ENCODE peak calls at places on chromosome 4, in six cellular contexts. One of them, this sample, is unnamed.

GRCh38 chr4:83582289-83582756 is 46.4 kb downstream of the GPAT3 start:
- DNase-seq in IMR-90: no peak
- DNase-seq in fibroblast of lung: peak
- DNase-seq in CD8-positive, alpha-beta T cell: no peak
- DNase-seq in left ventricle myocardium inferior: no peak
- DNase-seq in SK-N-SH: no peak
- DNase-seq in this sample: peak

GRCh38 chr4:122703868-122704267 is 28.6 kb upstream of the BBS12 start:
- DNase-seq in IMR-90: no peak
- DNase-seq in fibroblast of lung: no peak
- DNase-seq in CD8-positive, alpha-beta T cell: no peak
- DNase-seq in left ventricle myocardium inferior: no peak
- DNase-seq in SK-N-SH: no peak
- DNase-seq in this sample: no peak

GRCh38 chr4:141154725-141155124 is 21.5 kb upstream of the RNF150 start:
- DNase-seq in IMR-90: peak
- DNase-seq in fibroblast of lung: no peak
- DNase-seq in CD8-positive, alpha-beta T cell: no peak
- DNase-seq in left ventricle myocardium inferior: no peak
- DNase-seq in SK-N-SH: no peak
- DNase-seq in this sample: no peak

GRCh38 chr4:173499568-173500535 is 30.2 kb downstream of the HAND2 start:
- DNase-seq in IMR-90: no peak
- DNase-seq in fibroblast of lung: no peak
- DNase-seq in CD8-positive, alpha-beta T cell: no peak
- DNase-seq in left ventricle myocardium inferior: no peak
- DNase-seq in SK-N-SH: no peak
- DNase-seq in this sample: no peak

GRCh38 chr4:149910604-149911367 is 95.1 kb upstream of the IQCM start:
- DNase-seq in IMR-90: no peak
- DNase-seq in fibroblast of lung: peak
- DNase-seq in CD8-positive, alpha-beta T cell: no peak
- DNase-seq in left ventricle myocardium inferior: no peak
- DNase-seq in SK-N-SH: no peak
- DNase-seq in this sample: no peak

GRCh38 chr4:113821851-113822250 is 60.3 kb upstream of the CAMK2D start:
- DNase-seq in IMR-90: no peak
- DNase-seq in fibroblast of lung: no peak
- DNase-seq in CD8-positive, alpha-beta T cell: no peak
- DNase-seq in left ventricle myocardium inferior: no peak
- DNase-seq in SK-N-SH: no peak
- DNase-seq in this sample: no peak

GRCh38 chr4:27463816-27464215 is 603.2 kb downstream of the STIM2 start:
- DNase-seq in IMR-90: peak
- DNase-seq in fibroblast of lung: peak
- DNase-seq in CD8-positive, alpha-beta T cell: no peak
- DNase-seq in left ventricle myocardium inferior: no peak
- DNase-seq in SK-N-SH: no peak
- DNase-seq in this sample: no peak

GRCh38 chr4:15659768-15660394 is 4.7 kb upstream of the FBXL5 start:
- DNase-seq in IMR-90: peak
- DNase-seq in fibroblast of lung: peak
- DNase-seq in CD8-positive, alpha-beta T cell: no peak
- DNase-seq in left ventricle myocardium inferior: no peak
- DNase-seq in SK-N-SH: no peak
- DNase-seq in this sample: no peak

GRCh38 chr4:120009731-120010130 is 56.9 kb downstream of the MAD2L1 start:
- DNase-seq in IMR-90: peak
- DNase-seq in fibroblast of lung: peak
- DNase-seq in CD8-positive, alpha-beta T cell: no peak
- DNase-seq in left ventricle myocardium inferior: no peak
- DNase-seq in SK-N-SH: no peak
- DNase-seq in this sample: no peak

GRCh38 chr4:40507977-40508376 is 121.7 kb downstream of the RBM47 start:
- DNase-seq in IMR-90: no peak
- DNase-seq in fibroblast of lung: peak
- DNase-seq in CD8-positive, alpha-beta T cell: no peak
- DNase-seq in left ventricle myocardium inferior: no peak
- DNase-seq in SK-N-SH: peak
- DNase-seq in this sample: no peak
- TF ChIP-seq CTCF in IMR-90: no peak
- TF ChIP-seq CTCF in fibroblast of lung: peak
- TF ChIP-seq CTCF in CD8-positive, alpha-beta T cell: no peak
- TF ChIP-seq CTCF in left ventricle myocardium inferior: no peak
- TF ChIP-seq CTCF in SK-N-SH: peak
- TF ChIP-seq CTCF in this sample: peak

DNA sequence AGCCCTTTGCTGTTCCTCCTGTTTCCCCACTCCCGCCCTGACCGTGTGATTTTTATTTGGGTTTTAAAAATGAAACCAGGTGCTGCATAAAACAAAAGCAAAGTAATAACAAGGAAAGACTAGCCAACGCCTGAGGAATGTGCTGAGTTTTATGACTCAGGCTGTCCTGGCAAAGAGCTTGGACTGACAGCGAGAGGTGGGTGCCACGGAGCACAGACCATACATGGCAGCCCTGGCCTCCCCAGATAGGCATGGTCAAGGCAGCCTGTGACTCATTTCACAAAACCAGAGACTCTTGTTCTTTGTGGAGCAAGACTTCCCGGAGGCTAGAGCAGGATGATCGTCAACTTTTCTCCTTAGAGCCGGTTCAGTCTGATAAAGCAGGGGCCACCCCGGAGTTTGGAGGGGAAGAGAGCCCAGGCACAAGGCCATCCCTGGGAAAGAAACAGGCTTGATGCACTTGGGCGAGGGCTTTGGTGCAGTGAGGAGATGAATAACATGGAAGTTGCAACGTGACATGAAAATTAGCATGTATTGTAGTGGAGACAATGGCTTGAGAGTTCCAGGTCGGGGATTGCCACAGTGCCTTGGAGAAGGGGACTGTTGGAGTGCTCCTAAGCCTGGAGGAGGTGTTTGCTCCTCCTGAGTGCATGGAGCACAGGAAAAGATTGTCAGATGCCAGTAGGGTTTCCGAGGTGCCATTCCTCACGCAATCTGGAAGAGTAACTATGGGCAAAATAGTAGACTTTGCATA is 54.8 kb downstream of the C4orf51 start:
- DNase-seq in IMR-90: peak
- DNase-seq in fibroblast of lung: peak
- DNase-seq in CD8-positive, alpha-beta T cell: no peak
- DNase-seq in left ventricle myocardium inferior: no peak
- DNase-seq in SK-N-SH: no peak
- DNase-seq in this sample: no peak
- H3K4me3 ChIP-seq in IMR-90: peak
- H3K4me3 ChIP-seq in fibroblast of lung: no peak
- H3K4me3 ChIP-seq in CD8-positive, alpha-beta T cell: no peak
- H3K4me3 ChIP-seq in left ventricle myocardium inferior: no peak
- H3K4me3 ChIP-seq in SK-N-SH: peak
- H3K4me3 ChIP-seq in this sample: no peak

GRCh38 chr4:118821590-118822293 is 14.2 kb downstream of the SEC24D start:
- DNase-seq in IMR-90: no peak
- DNase-seq in fibroblast of lung: no peak
- DNase-seq in CD8-positive, alpha-beta T cell: no peak
- DNase-seq in left ventricle myocardium inferior: no peak
- DNase-seq in SK-N-SH: no peak
- DNase-seq in this sample: no peak
- TF ChIP-seq CTCF in IMR-90: no peak
- TF ChIP-seq CTCF in fibroblast of lung: no peak
- TF ChIP-seq CTCF in CD8-positive, alpha-beta T cell: no peak
- TF ChIP-seq CTCF in left ventricle myocardium inferior: no peak
- TF ChIP-seq CTCF in SK-N-SH: no peak
- TF ChIP-seq CTCF in this sample: no peak

GRCh38 chr4:62835579-62835978 is 1573.7 kb downstream of the TECRL start:
- DNase-seq in IMR-90: no peak
- DNase-seq in fibroblast of lung: no peak
- DNase-seq in CD8-positive, alpha-beta T cell: no peak
- DNase-seq in left ventricle myocardium inferior: no peak
- DNase-seq in SK-N-SH: no peak
- DNase-seq in this sample: no peak
- H3K4me3 ChIP-seq in IMR-90: no peak
- H3K4me3 ChIP-seq in fibroblast of lung: no peak
- H3K4me3 ChIP-seq in CD8-positive, alpha-beta T cell: no peak
- H3K4me3 ChIP-seq in left ventricle myocardium inferior: no peak
- H3K4me3 ChIP-seq in SK-N-SH: no peak
- H3K4me3 ChIP-seq in this sample: no peak

This sample was measured in BE2C.